ENCODE peak calls at places on chromosomes 5 and 9, in seven cellular contexts. F is pons; A is skeletal muscle cell; Z is fibroblast of pulmonary artery; Y is stromal cell of bone marrow; P is effector memory CD4-positive, alpha-beta T cell; V is central memory CD4-positive, alpha-beta T cell. H is an unnamed sample.

GRCh38 chr9:137621131-137621757 is 2.4 kb downstream of the EHMT1 start:
- DNase-seq in F (no peak), Y (no peak), A (no peak), V (no peak), Z (peak; percentile 40), P (no peak), H (no peak)

GRCh38 chr9:1055156-1055555 is 5.0 kb downstream of the DMRT2 start:
- DNase-seq in F (peak; percentile 24), A (no peak), Z (no peak), Y (no peak), V (no peak), P (no peak), H (no peak)

GRCh38 chr5:79642210-79642609 is 30.0 kb downstream of the TENT2 start:
- DNase-seq in P (no peak), Y (no peak), A (no peak), F (no peak), V (no peak), Z (no peak), H (no peak)

GRCh38 chr5:66647146-66647856 is 51.1 kb downstream of the MAST4 start:
- DNase-seq in Y (no peak), V (no peak), P (no peak), A (no peak), F (no peak), Z (no peak), H (no peak)

GRCh38 chr9:16039988-16040761 is 487.3 kb downstream of the CCDC171 start:
- DNase-seq in P (no peak), Y (no peak), Z (peak; percentile 31), V (no peak), F (no peak), A (no peak), H (no peak)

GRCh38 chr5:113218200-113218599 is 216.6 kb downstream of the TSSK1B start:
- DNase-seq in V (no peak), F (no peak), Z (no peak), Y (no peak), P (no peak), A (no peak), H (no peak)

GRCh38 chr5:116448869-116449453 is 125.7 kb downstream of the SEMA6A start:
- DNase-seq in Y (no peak), P (no peak), A (no peak), Z (no peak), V (no peak), F (no peak), H (no peak)

GRCh38 chr5:80620206-80620605 is 34.2 kb upstream of the MSH3 start:
- DNase-seq in V (no peak), Z (no peak), F (no peak), A (peak; percentile 1), P (no peak), Y (no peak), H (no peak)

GRCh38 chr5:180341595-180341994 is 11.5 kb downstream of the GFPT2 start:
- DNase-seq in A (no peak), P (no peak), F (no peak), Y (no peak), V (no peak), Z (no peak), H (no peak)

GRCh38 chr5:88203977-88204735 is 64.5 kb downstream of the TMEM161B start:
- DNase-seq in Z (no peak), Y (no peak), A (no peak), V (peak; percentile 77), F (no peak), P (peak; percentile 8), H (no peak)

GRCh38 chr5:72281764-72282499 is 38.1 kb downstream of the MRPS27 start:
- DNase-seq in V (no peak), Y (peak; percentile 72), Z (peak; percentile 92), P (no peak), A (peak; percentile 81), F (no peak), H (no peak)

GRCh38 chr9:16154570-16155078 is 601.8 kb downstream of the CCDC171 start:
- DNase-seq in Z (peak; percentile 31), A (no peak), P (no peak), V (no peak), F (no peak), Y (no peak), H (no peak)

GRCh38 chr5:151222769-151223446 is 984 bp downstream of the CCDC69 start:
- DNase-seq in V (peak; percentile 46), Z (no peak), A (no peak), F (no peak), P (peak; percentile 14), Y (no peak), H (no peak)

GRCh38 chr5:5523066-5523505 is 100.6 kb downstream of the ICE1 start:
- DNase-seq in F (no peak), A (no peak), V (peak; percentile 64), Y (no peak), P (no peak), Z (peak; percentile 3), H (peak; percentile 56)

GRCh38 chr9:97703437-97704326 is 6.5 kb upstream of the XPA start:
- DNase-seq in P (no peak), A (peak; percentile 66), V (peak; percentile 16), F (no peak), Z (peak; percentile 83), Y (peak; percentile 91), H (no peak)

GRCh38 chr9:128685636-128686489 is 3.2 kb upstream of the SET start:
- DNase-seq in P (no peak), F (peak; percentile 17), Y (no peak), Z (no peak), A (no peak), V (peak; percentile 27), H (peak; percentile 32)

GRCh38 chr5:162410365-162410764 is 342.8 kb downstream of the GABRG2 start:
- DNase-seq in F (no peak), V (no peak), Z (no peak), P (no peak), Y (no peak), A (no peak), H (no peak)

GRCh38 chr9:89436963-89437625 is 60.8 kb downstream of the SEMA4D start:
- DNase-seq in P (peak; percentile 63), A (no peak), F (no peak), V (peak; percentile 73), Z (no peak), Y (no peak), H (no peak)

GRCh38 chr5:1792842-1793266 is 6.8 kb downstream of the MRPL36 start:
- DNase-seq in Z (peak; percentile 83), Y (peak; percentile 62), P (peak; percentile 60), V (peak; percentile 81), A (peak; percentile 87), F (no peak), H (no peak)

GRCh38 chr9:119961774-119962408 is 592.7 kb upstream of the BRINP1 start:
- DNase-seq in F (no peak), P (no peak), V (no peak), Z (peak; percentile 40), A (no peak), Y (no peak), H (no peak)

GRCh38 chr5:72842816-72843215 is 26.4 kb downstream of the TNPO1 start:
- DNase-seq in P (no peak), Z (no peak), V (no peak), F (no peak), Y (no peak), A (no peak), H (no peak)

H was measured in naive B cell.